ENCODE peak calls at places on chromosomes 6 and 20, in eight cellular contexts. Q is adrenal gland, Y is cardiac fibroblast, P is right atrium auricular region, D is amniotic stem cell, Z is activated T-cell treated with anti-CD3 and anti-CD28 coated beads for 48 hours, G is NCI-H1694 treated with DMSO at 0.1 percent for 48 hours, N is choroid plexus epithelial cell. L is an unnamed sample.

GRCh38 chr6:125789576-125790402 is 971 bp upstream of the NCOA7 start:
- DNase-seq in Q (peak; percentile 76), Y (peak; percentile 75), P (no peak), D (no peak), Z (peak; percentile 21), G (peak; percentile 59), N (peak; percentile 74), L (peak; percentile 54)

GRCh38 chr20:667351-668034 is 8.1 kb downstream of the SCRT2 start:
- DNase-seq in Q (peak; percentile 52), Y (peak; percentile 45), P (peak; percentile 69), D (no peak), Z (peak; percentile 47), G (peak; percentile 11), N (peak; percentile 58), L (peak; percentile 54)

GRCh38 chr6:30097902-30098606 is 14.8 kb downstream of the TRIM31 start:
- DNase-seq in Q (no peak), Y (no peak), P (no peak), D (no peak), Z (no peak), G (no peak), N (no peak), L (no peak)

GRCh38 chr6:100833972-100834574 is 47.1 kb downstream of the ASCC3 start:
- DNase-seq in Q (no peak), Y (no peak), P (no peak), D (no peak), Z (no peak), G (no peak), N (no peak), L (no peak)

GRCh38 chr20:32390999-32391398 is 32.9 kb downstream of the ASXL1 start:
- DNase-seq in Q (no peak), Y (no peak), P (no peak), D (no peak), Z (no peak), G (no peak), N (no peak), L (no peak)

GRCh38 chr6:150694889-150695288 is 95.2 kb downstream of the PLEKHG1 start:
- DNase-seq in Q (no peak), Y (no peak), P (no peak), D (no peak), Z (no peak), G (no peak), N (no peak), L (no peak)

GRCh38 chr20:54158226-54158625 is 15.6 kb downstream of the CYP24A1 start:
- DNase-seq in Q (no peak), Y (no peak), P (no peak), D (no peak), Z (no peak), G (no peak), N (no peak), L (no peak)

GRCh38 chr6:1378224-1379025 is 11.0 kb upstream of the FOXF2 start:
- DNase-seq in Q (no peak), Y (no peak), P (no peak), D (no peak), Z (no peak), G (no peak), N (no peak), L (no peak)

GRCh38 chr20:51980277-51980676 is 178.0 kb upstream of the SALL4 start:
- DNase-seq in Q (no peak), Y (no peak), P (no peak), D (no peak), Z (no peak), G (no peak), N (no peak), L (no peak)

GRCh38 chr6:131295081-131295480 is 159.8 kb downstream of the AKAP7 start:
- DNase-seq in Q (no peak), Y (no peak), P (no peak), D (no peak), Z (no peak), G (no peak), N (no peak), L (no peak)

GRCh38 chr20:571754-572331 is 28.3 kb upstream of the CSNK2A1 start:
- DNase-seq in Q (peak; percentile 70), Y (peak; percentile 62), P (no peak), D (no peak), Z (no peak), G (peak; percentile 15), N (no peak), L (no peak)

L was measured in stimulated activated naive CD8-positive, alpha-beta T cell treated with anti-CD3 and anti-CD28 coated beads, Interleukin-15, amount 100 ng/mL, for 72 hours.